ENCODE peak calls at places on chromosomes 11 and 22, in four cellular contexts. N is IMR-90, M is K562, S is GM12878. Q is an unnamed sample.

GRCh38 chr11:128473631-128474030 is 113.7 kb downstream of the ETS1 start:
- DNase-seq in N (no peak), M (no peak), S (peak; percentile 51), Q (no peak)

GRCh38 chr22:49975543-49976389 is 15.2 kb downstream of the PIM3 start:
- DNase-seq in N (no peak), M (peak; percentile 55), S (no peak), Q (peak; percentile 54)

GRCh38 chr11:55838452-55838851 is at the start of gene OR5D16:
- DNase-seq in N (no peak), M (no peak), S (no peak), Q (no peak)

GRCh38 chr22:44163536-44163935 is 17.2 kb upstream of the PARVG start:
- DNase-seq in N (no peak), M (no peak), S (no peak), Q (no peak)

GRCh38 chr11:60098508-60098907 is 10.0 kb downstream of the MS4A2 start:
- DNase-seq in N (no peak), M (no peak), S (no peak), Q (no peak)

GRCh38 chr11:3914807-3915206 is 59.3 kb downstream of the STIM1 start:
- DNase-seq in N (no peak), M (no peak), S (no peak), Q (no peak)

GRCh38 chr22:40116496-40117200 is 61.1 kb upstream of the TNRC6B start:
- DNase-seq in N (no peak), M (no peak), S (no peak), Q (no peak)

GRCh38 chr11:14371249-14371648 is 12.3 kb upstream of the RRAS2 start:
- DNase-seq in N (no peak), M (no peak), S (no peak), Q (no peak)

GRCh38 chr11:116986521-116987105 is 111.6 kb downstream of the SIK3 start:
- DNase-seq in N (peak; percentile 90), M (no peak), S (peak; percentile 64), Q (no peak)

GRCh38 chr11:48900131-48900800 is 83.4 kb downstream of the TRIM51G start:
- DNase-seq in N (no peak), M (peak; percentile 1), S (no peak), Q (no peak)

GRCh38 chr22:46746192-46746591 is 8.1 kb upstream of the CERK start:
- DNase-seq in N (no peak), M (no peak), S (no peak), Q (no peak)

GRCh38 chr22:46742576-46743221 is 4.6 kb upstream of the CERK start:
- DNase-seq in N (no peak), M (no peak), S (no peak), Q (no peak)

GRCh38 chr22:46746620-46747019 is 8.6 kb upstream of the CERK start:
- DNase-seq in N (no peak), M (no peak), S (no peak), Q (no peak)

GRCh38 chr22:46741974-46742519 is 4.0 kb upstream of the CERK start:
- DNase-seq in N (no peak), M (no peak), S (no peak), Q (no peak)

GRCh38 chr22:46744581-46744980 is 6.5 kb upstream of the CERK start:
- DNase-seq in N (no peak), M (no peak), S (no peak), Q (no peak)
- H3K4me1 ChIP-seq in N (peaks cover 8% of the 10 kb centered on the region), M (no peaks in the 10 kb centered on the region), S (peaks cover under 1% of the 10 kb centered on the region), Q (no peaks in the 10 kb centered on the region)

GRCh38 chr11:8063319-8063718 is 17.7 kb upstream of the TUB start:
- DNase-seq in N (peak; percentile 72), M (no peak), S (no peak), Q (no peak)
- TF ChIP-seq CHD1 in N (no peak), M (no peak), S (no peak), Q (no peak)

GRCh38 chr11:119374632-119375394 is 6.7 kb downstream of the USP2 start:
- DNase-seq in N (no peak), M (peak; percentile 85), S (no peak), Q (peak; percentile 43)
- H3K4me1 ChIP-seq in N (peaks cover 24% of the 10 kb centered on the region), M (peaks cover 67% of the 10 kb centered on the region), S (no peaks in the 10 kb centered on the region), Q (peaks cover 9% of the 10 kb centered on the region)

GRCh38 chr11:704189-704798 is 1.7 kb upstream of the EPS8L2 start:
- DNase-seq in N (no peak), M (no peak), S (no peak), Q (no peak)

GRCh38 chr11:704799-705645 is 1.0 kb upstream of the EPS8L2 start:
- DNase-seq in N (no peak), M (no peak), S (no peak), Q (no peak)

GRCh38 chr11:702731-703461 is 3.1 kb upstream of the EPS8L2 start:
- DNase-seq in N (no peak), M (no peak), S (no peak), Q (no peak)

GRCh38 chr11:701741-702513 is 4.1 kb upstream of the EPS8L2 start:
- DNase-seq in N (no peak), M (no peak), S (no peak), Q (no peak)

GRCh38 chr11:703515-703914 is 2.5 kb upstream of the EPS8L2 start:
- DNase-seq in N (no peak), M (no peak), S (no peak), Q (no peak)
- TF ChIP-seq CHD1 in N (no peak), M (no peak), S (no peak), Q (no peak)

DNA sequence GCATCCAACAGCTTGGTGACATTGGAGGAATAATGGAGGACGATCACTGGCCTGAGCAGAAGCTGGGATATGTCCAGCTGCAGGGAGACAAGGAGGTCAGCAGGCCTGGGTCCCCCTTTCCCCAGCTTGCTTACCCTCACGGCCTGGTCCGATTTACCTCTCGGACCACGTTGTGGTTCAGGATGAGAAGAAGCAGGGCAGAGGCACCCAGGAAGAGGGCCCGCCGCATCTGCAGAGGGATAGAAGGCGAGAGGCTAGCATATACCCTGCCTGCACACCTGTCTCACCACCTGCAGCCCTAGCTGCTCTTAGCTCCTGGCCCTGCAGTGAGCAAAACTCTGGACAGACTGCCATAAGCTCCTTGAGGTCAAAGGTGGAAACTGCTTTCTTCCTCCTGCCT is 1.3 kb downstream of the RNF215 start:
- DNase-seq in N (no peak), M (no peak), S (no peak), Q (no peak)
- H3K4me1 ChIP-seq in N (peaks cover 9% of the 10 kb centered on the region), M (peaks cover 5% of the 10 kb centered on the region), S (peaks cover 4% of the 10 kb centered on the region), Q (peaks cover 4% of the 10 kb centered on the region)

DNA sequence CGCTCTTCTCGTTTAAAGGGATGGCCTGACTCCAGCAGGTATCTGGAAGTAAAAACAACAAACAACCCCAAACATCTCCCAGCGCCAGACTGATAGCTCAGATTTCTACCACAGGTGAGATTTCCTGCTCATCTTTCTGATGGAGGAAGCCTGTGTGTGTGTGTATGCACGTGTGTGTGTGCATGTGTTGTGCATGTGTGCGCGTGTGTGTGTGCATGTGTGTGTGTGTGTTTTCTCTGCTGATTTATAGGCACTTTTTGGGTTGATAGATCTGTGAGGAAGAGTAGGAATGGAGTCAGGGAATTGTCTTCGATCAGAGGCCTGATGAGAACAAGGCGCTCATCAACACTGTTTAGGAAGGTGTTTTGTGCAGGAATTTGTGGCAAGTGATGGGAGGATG is 103.0 kb downstream of the PKNOX2 start:
- DNase-seq in N (no peak), M (no peak), S (no peak), Q (no peak)
- TF ChIP-seq CHD1 in N (no peak), M (no peak), S (no peak), Q (no peak)

Q was measured in H1.